ENCODE peak calls at places on chromosomes 7 and 10, in six cellular contexts. One of them, this sample, is unnamed.

GRCh38 chr7:9958461-9958860 is 1015.2 kb upstream of the PHF14 start:
- DNase-seq in A549: no peak
- DNase-seq in GM12878: no peak
- DNase-seq in IMR-90: no peak
- DNase-seq in HepG2: no peak
- DNase-seq in K562: no peak
- DNase-seq in this sample: peak; percentile 6

GRCh38 chr7:107628461-107629064 is 32.1 kb upstream of the SLC26A4 start:
- DNase-seq in A549: no peak
- DNase-seq in GM12878: no peak
- DNase-seq in IMR-90: no peak
- DNase-seq in HepG2: no peak
- DNase-seq in K562: no peak
- DNase-seq in this sample: no peak

GRCh38 chr10:103683851-103684250 is 171.5 kb downstream of the SH3PXD2A start:
- DNase-seq in A549: no peak
- DNase-seq in GM12878: no peak
- DNase-seq in IMR-90: no peak
- DNase-seq in HepG2: no peak
- DNase-seq in K562: no peak
- DNase-seq in this sample: no peak

GRCh38 chr7:45240187-45240776 is 82.7 kb downstream of the RAMP3 start:
- DNase-seq in A549: no peak
- DNase-seq in GM12878: no peak
- DNase-seq in IMR-90: no peak
- DNase-seq in HepG2: no peak
- DNase-seq in K562: peak; percentile 43
- DNase-seq in this sample: no peak

GRCh38 chr10:101285519-101286070 is 56.3 kb upstream of the LBX1 start:
- DNase-seq in A549: no peak
- DNase-seq in GM12878: no peak
- DNase-seq in IMR-90: no peak
- DNase-seq in HepG2: no peak
- DNase-seq in K562: no peak
- DNase-seq in this sample: peak; percentile 69

GRCh38 chr10:78450239-78450638 is 416.6 kb downstream of the RPS24 start:
- DNase-seq in A549: no peak
- DNase-seq in GM12878: no peak
- DNase-seq in IMR-90: no peak
- DNase-seq in HepG2: no peak
- DNase-seq in K562: no peak
- DNase-seq in this sample: no peak

GRCh38 chr10:125057158-125058001 is 103.0 kb downstream of the CTBP2 start:
- DNase-seq in A549: no peak
- DNase-seq in GM12878: no peak
- DNase-seq in IMR-90: peak; percentile 99
- DNase-seq in HepG2: no peak
- DNase-seq in K562: peak; percentile 8
- DNase-seq in this sample: no peak

GRCh38 chr7:22193361-22194016 is 163.5 kb downstream of the RAPGEF5 start:
- DNase-seq in A549: no peak
- DNase-seq in GM12878: no peak
- DNase-seq in IMR-90: peak; percentile 8
- DNase-seq in HepG2: no peak
- DNase-seq in K562: no peak
- DNase-seq in this sample: no peak

GRCh38 chr7:141558544-141559183 is 7.5 kb downstream of the AGK start:
- DNase-seq in A549: no peak
- DNase-seq in GM12878: peak; percentile 69
- DNase-seq in IMR-90: peak; percentile 55
- DNase-seq in HepG2: no peak
- DNase-seq in K562: no peak
- DNase-seq in this sample: no peak

GRCh38 chr7:8141070-8141469 is 120.9 kb downstream of the ICA1 start:
- DNase-seq in A549: no peak
- DNase-seq in GM12878: no peak
- DNase-seq in IMR-90: no peak
- DNase-seq in HepG2: no peak
- DNase-seq in K562: no peak
- DNase-seq in this sample: no peak

GRCh38 chr10:132342553-132342952 is 10.6 kb downstream of the LRRC27 start:
- DNase-seq in A549: no peak
- DNase-seq in GM12878: no peak
- DNase-seq in IMR-90: no peak
- DNase-seq in HepG2: no peak
- DNase-seq in K562: no peak
- DNase-seq in this sample: no peak

GRCh38 chr7:20424475-20424874 is 93.8 kb downstream of the ITGB8 start:
- DNase-seq in A549: no peak
- DNase-seq in GM12878: no peak
- DNase-seq in IMR-90: no peak
- DNase-seq in HepG2: no peak
- DNase-seq in K562: no peak
- DNase-seq in this sample: no peak

GRCh38 chr7:100642534-100642907 is 1.2 kb upstream of the TFR2 start:
- DNase-seq in A549: no peak
- DNase-seq in GM12878: no peak
- DNase-seq in IMR-90: no peak
- DNase-seq in HepG2: peak; percentile 38
- DNase-seq in K562: peak; percentile 98
- DNase-seq in this sample: no peak

GRCh38 chr7:80264769-80265168 is 130.1 kb downstream of the GNAI1 start:
- DNase-seq in A549: no peak
- DNase-seq in GM12878: no peak
- DNase-seq in IMR-90: no peak
- DNase-seq in HepG2: no peak
- DNase-seq in K562: no peak
- DNase-seq in this sample: no peak

GRCh38 chr7:66824041-66824440 is 83.5 kb downstream of the RABGEF1 start:
- DNase-seq in A549: no peak
- DNase-seq in GM12878: no peak
- DNase-seq in IMR-90: no peak
- DNase-seq in HepG2: no peak
- DNase-seq in K562: no peak
- DNase-seq in this sample: no peak

GRCh38 chr10:124308351-124308645 is 110.4 kb downstream of the OAT start:
- DNase-seq in A549: no peak
- DNase-seq in GM12878: no peak
- DNase-seq in IMR-90: no peak
- DNase-seq in HepG2: no peak
- DNase-seq in K562: no peak
- DNase-seq in this sample: no peak

GRCh38 chr7:45187946-45188411 is 30.4 kb downstream of the RAMP3 start:
- DNase-seq in A549: no peak
- DNase-seq in GM12878: no peak
- DNase-seq in IMR-90: no peak
- DNase-seq in HepG2: no peak
- DNase-seq in K562: no peak
- DNase-seq in this sample: no peak

GRCh38 chr10:119502214-119502613 is 40.3 kb downstream of the RGS10 start:
- DNase-seq in A549: no peak
- DNase-seq in GM12878: no peak
- DNase-seq in IMR-90: no peak
- DNase-seq in HepG2: no peak
- DNase-seq in K562: no peak
- DNase-seq in this sample: no peak

GRCh38 chr7:29274156-29275017 is 79.8 kb downstream of the CHN2 start:
- DNase-seq in A549: no peak
- DNase-seq in GM12878: no peak
- DNase-seq in IMR-90: no peak
- DNase-seq in HepG2: no peak
- DNase-seq in K562: no peak
- DNase-seq in this sample: no peak

GRCh38 chr7:100173806-100174495 is 3.2 kb downstream of the GPC2 start:
- DNase-seq in A549: no peak
- DNase-seq in GM12878: no peak
- DNase-seq in IMR-90: no peak
- DNase-seq in HepG2: no peak
- DNase-seq in K562: no peak
- DNase-seq in this sample: no peak

DNA sequence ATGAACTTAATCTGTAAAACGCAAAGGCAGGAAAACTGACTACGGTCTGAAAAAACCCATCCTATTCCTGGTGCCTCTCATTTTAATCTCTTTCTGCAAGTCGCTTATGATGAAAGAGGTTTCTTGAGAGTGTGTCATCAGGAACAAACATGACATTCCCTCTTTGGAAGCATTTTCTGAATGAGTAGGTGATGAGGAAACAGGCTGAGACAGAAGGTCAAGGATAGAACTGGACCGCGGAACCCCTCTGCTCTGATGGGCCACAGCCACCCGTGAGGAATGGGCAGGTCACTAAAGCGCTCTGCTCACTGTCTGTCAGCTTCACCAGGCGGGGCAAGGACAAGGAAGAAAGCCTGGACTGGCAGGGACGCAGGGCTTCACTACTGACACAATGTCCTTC is 28.6 kb downstream of the BEND7 start:
- DNase-seq in A549: peak; percentile 22
- DNase-seq in GM12878: no peak
- DNase-seq in IMR-90: peak; percentile 15
- DNase-seq in HepG2: peak; percentile 83
- DNase-seq in K562: no peak
- DNase-seq in this sample: no peak
- TF ChIP-seq BHLHE40 in A549: no peak
- TF ChIP-seq BHLHE40 in GM12878: no peak
- TF ChIP-seq BHLHE40 in IMR-90: no peak
- TF ChIP-seq BHLHE40 in HepG2: no peak
- TF ChIP-seq BHLHE40 in K562: no peak
- TF ChIP-seq BHLHE40 in this sample: no peak

GRCh38 chr10:102554531-102554930 is 50.8 kb downstream of the SUFU start:
- DNase-seq in A549: no peak
- DNase-seq in GM12878: no peak
- DNase-seq in IMR-90: no peak
- DNase-seq in HepG2: no peak
- DNase-seq in K562: no peak
- DNase-seq in this sample: no peak

GRCh38 chr10:102553771-102554170 is 50.0 kb downstream of the SUFU start:
- DNase-seq in A549: no peak
- DNase-seq in GM12878: no peak
- DNase-seq in IMR-90: no peak
- DNase-seq in HepG2: no peak
- DNase-seq in K562: no peak
- DNase-seq in this sample: no peak

GRCh38 chr10:102557569-102557968 is 53.8 kb downstream of the SUFU start:
- DNase-seq in A549: no peak
- DNase-seq in GM12878: no peak
- DNase-seq in IMR-90: no peak
- DNase-seq in HepG2: no peak
- DNase-seq in K562: no peak
- DNase-seq in this sample: no peak

GRCh38 chr10:102552533-102552932 is 48.8 kb downstream of the SUFU start:
- DNase-seq in A549: no peak
- DNase-seq in GM12878: no peak
- DNase-seq in IMR-90: no peak
- DNase-seq in HepG2: no peak
- DNase-seq in K562: no peak
- DNase-seq in this sample: no peak

GRCh38 chr10:102555781-102556328 is 52.1 kb downstream of the SUFU start:
- DNase-seq in A549: no peak
- DNase-seq in GM12878: no peak
- DNase-seq in IMR-90: peak; percentile 88
- DNase-seq in HepG2: no peak
- DNase-seq in K562: no peak
- DNase-seq in this sample: no peak
- TF ChIP-seq BHLHE40 in A549: no peak
- TF ChIP-seq BHLHE40 in GM12878: no peak
- TF ChIP-seq BHLHE40 in IMR-90: peak; percentile 44
- TF ChIP-seq BHLHE40 in HepG2: no peak
- TF ChIP-seq BHLHE40 in K562: no peak
- TF ChIP-seq BHLHE40 in this sample: no peak

GRCh38 chr10:77191324-77192049 is 446.1 kb downstream of the KCNMA1 start:
- DNase-seq in A549: no peak
- DNase-seq in GM12878: no peak
- DNase-seq in IMR-90: no peak
- DNase-seq in HepG2: no peak
- DNase-seq in K562: no peak
- DNase-seq in this sample: no peak

GRCh38 chr10:77195101-77195500 is 442.5 kb downstream of the KCNMA1 start:
- DNase-seq in A549: peak; percentile 69
- DNase-seq in GM12878: no peak
- DNase-seq in IMR-90: peak; percentile 90
- DNase-seq in HepG2: no peak
- DNase-seq in K562: no peak
- DNase-seq in this sample: no peak

GRCh38 chr10:77189056-77189455 is 448.6 kb downstream of the KCNMA1 start:
- DNase-seq in A549: no peak
- DNase-seq in GM12878: no peak
- DNase-seq in IMR-90: no peak
- DNase-seq in HepG2: no peak
- DNase-seq in K562: no peak
- DNase-seq in this sample: no peak

GRCh38 chr10:77190275-77190674 is 447.3 kb downstream of the KCNMA1 start:
- DNase-seq in A549: no peak
- DNase-seq in GM12878: no peak
- DNase-seq in IMR-90: no peak
- DNase-seq in HepG2: no peak
- DNase-seq in K562: no peak
- DNase-seq in this sample: no peak

GRCh38 chr10:77192402-77192801 is 445.2 kb downstream of the KCNMA1 start:
- DNase-seq in A549: no peak
- DNase-seq in GM12878: no peak
- DNase-seq in IMR-90: peak; percentile 47
- DNase-seq in HepG2: no peak
- DNase-seq in K562: no peak
- DNase-seq in this sample: no peak
- TF ChIP-seq BHLHE40 in A549: no peak
- TF ChIP-seq BHLHE40 in GM12878: no peak
- TF ChIP-seq BHLHE40 in IMR-90: no peak
- TF ChIP-seq BHLHE40 in HepG2: no peak
- TF ChIP-seq BHLHE40 in K562: no peak
- TF ChIP-seq BHLHE40 in this sample: no peak

GRCh38 chr7:151310578-151310977 is 31.0 kb upstream of the NUB1 start:
- DNase-seq in A549: peak; percentile 46
- DNase-seq in GM12878: no peak
- DNase-seq in IMR-90: peak; percentile 13
- DNase-seq in HepG2: peak; percentile 62
- DNase-seq in K562: peak; percentile 53
- DNase-seq in this sample: no peak
- TF ChIP-seq BHLHE40 in A549: no peak
- TF ChIP-seq BHLHE40 in GM12878: no peak
- TF ChIP-seq BHLHE40 in IMR-90: no peak
- TF ChIP-seq BHLHE40 in HepG2: no peak
- TF ChIP-seq BHLHE40 in K562: no peak
- TF ChIP-seq BHLHE40 in this sample: no peak

DNA sequence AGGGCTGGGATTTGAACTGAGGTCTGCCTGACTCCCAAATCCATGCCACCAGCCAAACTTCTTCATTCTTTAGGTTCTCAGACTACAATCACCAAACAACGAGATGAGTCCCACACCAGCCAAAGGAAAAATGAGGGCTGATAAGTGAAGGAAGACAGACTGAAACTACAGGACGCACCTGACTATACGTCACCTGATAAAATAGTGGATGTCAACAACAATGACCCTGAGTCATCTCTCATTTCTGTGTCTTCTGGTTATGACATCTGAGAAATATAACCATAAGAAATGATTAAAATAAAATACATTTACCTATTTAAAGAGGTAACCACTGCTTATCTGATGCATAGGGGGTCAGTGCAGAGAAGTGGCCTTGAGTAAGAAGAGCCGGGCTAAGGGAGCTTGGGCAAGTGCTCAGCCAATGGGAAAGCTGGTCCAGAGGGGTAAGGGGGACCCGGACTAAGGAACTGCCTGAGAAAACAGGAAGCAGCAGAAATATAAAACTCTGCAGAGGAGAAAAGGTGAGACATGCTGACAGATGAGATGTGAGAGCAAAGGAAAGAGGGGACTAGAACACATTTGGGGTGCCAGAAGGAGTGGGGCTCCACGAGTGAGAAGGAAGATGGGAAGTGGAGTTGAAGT is 51.8 kb downstream of the HIPK2 start:
- DNase-seq in A549: no peak
- DNase-seq in GM12878: no peak
- DNase-seq in IMR-90: no peak
- DNase-seq in HepG2: no peak
- DNase-seq in K562: no peak
- DNase-seq in this sample: no peak
- TF ChIP-seq BHLHE40 in A549: no peak
- TF ChIP-seq BHLHE40 in GM12878: no peak
- TF ChIP-seq BHLHE40 in IMR-90: no peak
- TF ChIP-seq BHLHE40 in HepG2: no peak
- TF ChIP-seq BHLHE40 in K562: no peak
- TF ChIP-seq BHLHE40 in this sample: no peak